ENCODE peak calls at places on chromosomes 4 and X, in four cellular contexts. Y, C, H and Z are unnamed samples.

GRCh38 chr4:25826074-25826752 is 36.6 kb downstream of the SEL1L3 start:
- DNase-seq in C (no peak), H (no peak), Y (no peak), Z (no peak)

GRCh38 chrX:53605004-53605403 is 81.5 kb downstream of the HUWE1 start:
- DNase-seq in Y (no peak), C (no peak), H (no peak), Z (no peak)

GRCh38 chr4:66572949-66573348 is 902.7 kb upstream of the EPHA5 start:
- DNase-seq in Y (no peak), C (no peak), H (no peak), Z (no peak)

GRCh38 chrX:7586126-7586525 is 256.8 kb upstream of the VCX start:
- DNase-seq in H (peak), C (no peak), Y (no peak), Z (no peak)

GRCh38 chr4:88744609-88745008 is 47.0 kb upstream of the NAP1L5 start:
- DNase-seq in C (no peak), Y (no peak), H (no peak), Z (no peak)

GRCh38 chrX:9635805-9636204 is 129.8 kb downstream of the GPR143 start:
- DNase-seq in C (no peak), Y (no peak), H (no peak), Z (no peak)

GRCh38 chrX:18828832-18829404 is 121.5 kb downstream of the PPEF1 start:
- DNase-seq in Y (no peak), C (peak), H (peak), Z (no peak)

GRCh38 chrX:38930474-38930873 is 129.2 kb downstream of the MID1IP1 start:
- DNase-seq in C (no peak), Y (no peak), H (no peak), Z (no peak)

GRCh38 chrX:117301086-117301485 is 815.5 kb downstream of the KLHL13 start:
- DNase-seq in H (no peak), C (no peak), Y (no peak), Z (no peak)

GRCh38 chr4:95086532-95086931 is 328.8 kb downstream of the BMPR1B start:
- DNase-seq in C (no peak), Y (no peak), H (no peak), Z (no peak)

GRCh38 chr4:186643501-186644315 is 79.9 kb downstream of the FAT1 start:
- DNase-seq in C (no peak), Y (no peak), H (peak), Z (no peak)

GRCh38 chrX:119826399-119826959 is 26.3 kb downstream of the UPF3B start:
- DNase-seq in C (no peak), Y (no peak), H (peak), Z (no peak)

GRCh38 chr4:156335721-156336120 is 382.1 kb upstream of the CTSO start:
- DNase-seq in H (no peak), C (no peak), Y (no peak), Z (no peak)

GRCh38 chrX:47311857-47312774 is 58.3 kb upstream of the ZNF157 start:
- DNase-seq in Y (no peak), H (peak), C (peak), Z (peak)

GRCh38 chrX:153764786-153765137 is 713 bp downstream of the PLXNB3 start:
- DNase-seq in H (peak), Y (no peak), C (no peak), Z (no peak)

GRCh38 chr4:64581422-64581821 is 172.2 kb upstream of the TECRL start:
- DNase-seq in C (no peak), H (no peak), Y (no peak), Z (no peak)

GRCh38 chr4:70660106-70660505 is 6.2 kb downstream of the JCHAIN start:
- DNase-seq in C (no peak), Y (no peak), H (no peak), Z (no peak)

GRCh38 chr4:185817403-185817818 is 5.4 kb upstream of the SORBS2 start:
- DNase-seq in Y (no peak), C (no peak), H (peak), Z (no peak)

GRCh38 chrX:9456250-9457074 is 8.4 kb upstream of the TBL1X start:
- DNase-seq in C (no peak), Y (no peak), H (peak), Z (no peak)

GRCh38 chr4:16472537-16472936 is 246.3 kb upstream of the TAPT1 start:
- DNase-seq in C (no peak), H (no peak), Y (no peak), Z (no peak)

GRCh38 chr4:60485279-60485678 is 714.8 kb upstream of the ADGRL3 start:
- DNase-seq in H (no peak), Y (no peak), C (no peak), Z (no peak)

GRCh38 chr4:7037425-7037824 is 5.7 kb upstream of the TADA2B start:
- DNase-seq in C (no peak), H (peak), Y (no peak), Z (no peak)

DNA sequence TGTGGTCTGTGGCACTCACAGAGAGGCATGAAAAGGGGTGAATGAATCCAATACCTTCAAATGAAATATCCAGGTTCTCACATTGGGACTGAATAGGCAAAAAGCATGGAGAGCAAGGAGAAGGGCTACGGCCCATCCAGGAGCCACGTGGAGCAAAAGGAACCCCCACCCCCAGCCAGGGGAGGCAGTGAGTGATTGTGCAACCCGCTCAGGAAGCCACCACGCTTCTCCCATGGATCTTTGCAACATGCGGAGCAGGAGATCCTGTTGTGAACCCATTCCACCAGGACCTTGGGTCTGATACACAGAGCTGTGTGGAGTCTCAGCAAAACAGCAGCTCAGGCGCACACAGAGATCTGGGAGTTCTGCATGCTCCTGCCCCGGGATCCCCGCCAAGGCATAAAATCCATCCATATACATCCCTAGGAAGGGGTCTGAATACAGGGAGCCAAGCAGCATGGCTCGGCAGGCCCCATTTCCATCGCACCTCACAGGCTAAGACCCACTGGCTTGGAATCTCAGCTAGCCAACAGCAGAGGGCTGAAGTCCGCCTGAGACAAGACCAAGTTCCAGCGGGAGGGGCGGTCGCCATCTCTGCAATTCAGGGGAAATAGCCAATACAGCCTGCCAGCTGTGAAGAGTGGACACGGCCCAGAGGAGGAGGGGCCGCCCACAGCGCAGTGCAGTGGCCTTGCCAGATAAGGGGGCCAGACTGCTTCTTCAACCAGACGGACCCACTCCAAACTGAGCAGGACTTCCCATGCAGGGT is 80.2 kb downstream of the FGF16 start:
- DNase-seq in C (peak), H (no peak), Y (no peak), Z (no peak)
- TF ChIP-seq FOXK2 in C (no peak), H (no peak), Y (no peak), Z (no peak)

GRCh38 chr4:29653221-29653620 is 1066.9 kb upstream of the PCDH7 start:
- DNase-seq in H (no peak), C (no peak), Y (no peak), Z (no peak)
- TF ChIP-seq BHLHE40 in H (no peak), C (no peak), Y (no peak), Z (no peak)

DNA sequence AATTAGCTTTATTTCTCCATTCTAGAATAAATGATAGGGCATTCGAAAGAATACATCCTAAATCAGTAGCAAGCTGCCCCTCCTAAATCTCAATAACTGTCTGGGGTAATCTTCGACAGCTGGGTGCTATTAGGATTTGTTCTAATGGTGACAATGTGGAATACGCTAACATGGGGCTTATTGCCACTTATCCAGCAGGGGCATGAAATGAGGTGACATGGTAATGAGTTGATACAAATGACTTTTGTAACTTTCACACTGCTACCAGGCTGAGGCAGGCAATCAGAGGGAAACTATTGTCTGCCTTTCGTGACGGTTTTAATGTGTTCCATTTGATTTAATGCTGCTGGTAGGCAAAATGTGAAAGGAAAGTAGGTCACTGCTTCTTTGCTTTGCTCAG is 1047.4 kb upstream of the PABPC4L start:
- DNase-seq in H (no peak), Y (no peak), C (no peak), Z (no peak)
- TF ChIP-seq FOXK2 in H (no peak), Y (no peak), C (no peak), Z (no peak)

DNA sequence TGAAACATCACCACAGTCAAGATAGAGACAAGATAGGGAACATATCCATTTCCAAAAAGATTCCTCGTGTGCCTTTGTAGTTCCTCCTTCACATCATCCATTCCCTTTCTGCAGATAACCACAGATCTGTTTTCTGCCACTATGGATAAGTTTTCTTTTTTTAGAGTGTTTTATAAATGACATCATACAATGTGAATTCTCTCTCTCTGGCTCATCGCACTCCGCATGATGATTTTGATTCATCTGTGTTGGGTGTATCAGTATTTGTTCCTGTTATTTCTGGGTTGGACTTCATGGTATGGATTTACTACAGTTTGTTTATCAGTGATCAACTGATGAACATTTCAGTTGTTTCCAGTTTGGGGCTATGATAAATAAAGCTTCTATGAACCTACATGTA is 23.2 kb upstream of the ANXA3 start:
- DNase-seq in C (no peak), Y (no peak), H (no peak), Z (no peak)
- TF ChIP-seq BHLHE40 in C (no peak), Y (no peak), H (no peak), Z (no peak)

GRCh38 chr4:37453004-37453360 is 208.4 kb downstream of the NWD2 start:
- DNase-seq in H (peak), C (peak), Y (peak), Z (peak)
- TF ChIP-seq FOXK2 in H (no peak), C (no peak), Y (no peak), Z (no peak)

DNA sequence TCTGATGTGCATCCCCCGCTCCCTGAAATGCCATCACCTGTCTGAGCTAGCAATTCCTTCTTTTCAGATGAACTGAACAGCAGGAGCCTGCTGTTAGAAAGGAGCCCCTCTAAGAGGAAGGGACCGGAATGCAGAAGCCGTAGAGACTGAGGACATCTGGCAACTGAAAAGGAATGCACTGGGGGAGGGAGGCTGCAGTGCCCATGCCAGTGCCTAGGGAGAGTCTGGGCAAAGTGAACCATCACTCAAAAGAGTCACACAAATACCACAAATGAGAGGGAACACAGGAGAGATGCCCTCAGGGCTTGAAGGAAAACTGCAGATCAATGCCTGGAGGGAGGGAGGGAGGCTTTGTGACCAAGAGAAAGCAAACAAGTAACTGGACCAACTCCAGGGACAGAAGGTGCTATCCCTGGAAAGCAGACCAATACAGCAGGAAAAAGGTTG is 93.9 kb upstream of the CBR4 start:
- DNase-seq in H (no peak), Y (no peak), C (no peak), Z (no peak)
- TF ChIP-seq BHLHE40 in H (no peak), Y (no peak), C (no peak), Z (no peak)